ENCODE peak calls at places on chromosome 20, in seven cellular contexts. J is dorsolateral prefrontal cortex, Y is NCI-H2081, B is MM.1S, Q is osteocyte, C is mucosa of descending colon, O is pancreas. Z is an unnamed sample.

GRCh38 chr20:5078399-5078958 is 41.3 kb downstream of the PCNA start:
- DNase-seq in J (no peak), Y (no peak), B (peak; percentile 97), Q (no peak), C (peak; percentile 69), O (no peak), Z (peak; percentile 40)

GRCh38 chr20:11796041-11796440 is 121.7 kb upstream of the BTBD3 start:
- DNase-seq in J (no peak), Y (no peak), B (no peak), Q (no peak), C (no peak), O (no peak), Z (no peak)

GRCh38 chr20:15107952-15108351 is 770.5 kb upstream of the FLRT3 start:
- DNase-seq in J (no peak), Y (no peak), B (no peak), Q (no peak), C (no peak), O (no peak), Z (no peak)

GRCh38 chr20:47744803-47745202 is 40.5 kb downstream of the SULF2 start:
- DNase-seq in J (no peak), Y (no peak), B (no peak), Q (no peak), C (no peak), O (no peak), Z (no peak)

GRCh38 chr20:40634891-40635290 is 54.1 kb downstream of the MAFB start:
- DNase-seq in J (no peak), Y (no peak), B (no peak), Q (peak; percentile 11), C (no peak), O (no peak), Z (no peak)

GRCh38 chr20:37296371-37296770 is 6.9 kb downstream of the MANBAL start:
- DNase-seq in J (no peak), Y (no peak), B (no peak), Q (no peak), C (no peak), O (no peak), Z (no peak)

GRCh38 chr20:49391404-49392245 is 90.8 kb downstream of the KCNB1 start:
- DNase-seq in J (no peak), Y (no peak), B (no peak), Q (no peak), C (no peak), O (no peak), Z (no peak)

GRCh38 chr20:37475258-37475657 is 45.8 kb upstream of the NNAT start:
- DNase-seq in J (peak; percentile 58), Y (no peak), B (no peak), Q (no peak), C (no peak), O (no peak), Z (peak; percentile 61)

GRCh38 chr20:35615667-35616464 is at the start of gene SPAG4:
- DNase-seq in J (peak; percentile 91), Y (peak; percentile 98), B (peak; percentile 100), Q (peak; percentile 98), C (peak; percentile 100), O (peak; percentile 100), Z (peak; percentile 99)

GRCh38 chr20:63215101-63216040 is 560 bp downstream of the YTHDF1 start:
- DNase-seq in J (no peak), Y (peak; percentile 20), B (peak; percentile 8), Q (no peak), C (peak; percentile 59), O (peak; percentile 82), Z (no peak)

GRCh38 chr20:46013826-46014516 is 5.3 kb downstream of the MMP9 start:
- DNase-seq in J (no peak), Y (peak; percentile 79), B (peak; percentile 68), Q (no peak), C (peak; percentile 76), O (peak; percentile 84), Z (peak; percentile 43)

GRCh38 chr20:3094848-3095629 is 10.5 kb upstream of the AVP start:
- DNase-seq in J (no peak), Y (no peak), B (no peak), Q (no peak), C (no peak), O (no peak), Z (no peak)

GRCh38 chr20:25310921-25311728 is 63.2 kb downstream of the PYGB start:
- DNase-seq in J (peak; percentile 22), Y (no peak), B (peak; percentile 59), Q (no peak), C (peak; percentile 27), O (peak; percentile 18), Z (peak; percentile 7)

GRCh38 chr20:24425523-24425922 is 43.9 kb upstream of the SYNDIG1 start:
- DNase-seq in J (no peak), Y (no peak), B (no peak), Q (no peak), C (no peak), O (no peak), Z (no peak)

GRCh38 chr20:63566395-63567131 is 7.5 kb downstream of the HELZ2 start:
- DNase-seq in J (no peak), Y (no peak), B (no peak), Q (no peak), C (peak; percentile 38), O (peak; percentile 74), Z (no peak)

GRCh38 chr20:43292221-43292620 is 102.5 kb upstream of the PTPRT start:
- DNase-seq in J (no peak), Y (no peak), B (no peak), Q (no peak), C (no peak), O (no peak), Z (no peak)

GRCh38 chr20:50746138-50746940 is 15.0 kb downstream of the PARD6B start:
- DNase-seq in J (no peak), Y (no peak), B (no peak), Q (peak; percentile 13), C (no peak), O (no peak), Z (no peak)

GRCh38 chr20:36686944-36687343 is 40.9 kb upstream of the SLA2 start:
- DNase-seq in J (no peak), Y (no peak), B (no peak), Q (no peak), C (no peak), O (no peak), Z (no peak)

GRCh38 chr20:22686097-22686496 is 101.7 kb upstream of the FOXA2 start:
- DNase-seq in J (no peak), Y (peak; percentile 88), B (peak; percentile 42), Q (no peak), C (peak; percentile 56), O (no peak), Z (peak; percentile 32)

GRCh38 chr20:16106191-16106849 is 466.9 kb downstream of the KIF16B start:
- DNase-seq in J (no peak), Y (no peak), B (no peak), Q (no peak), C (no peak), O (no peak), Z (no peak)

GRCh38 chr20:55143605-55144004 is 668.2 kb downstream of the DOK5 start:
- DNase-seq in J (no peak), Y (no peak), B (no peak), Q (no peak), C (no peak), O (no peak), Z (no peak)

GRCh38 chr20:59040682-59041081 is 1.9 kb downstream of the PRELID3B start:
- DNase-seq in J (no peak), Y (no peak), B (no peak), Q (no peak), C (no peak), O (no peak), Z (no peak)

GRCh38 chr20:48333707-48334106 is 494.1 kb downstream of the PREX1 start:
- DNase-seq in J (no peak), Y (no peak), B (no peak), Q (no peak), C (no peak), O (no peak), Z (no peak)

GRCh38 chr20:58880994-58881752 is 28.7 kb downstream of the GNAS start:
- DNase-seq in J (no peak), Y (no peak), B (no peak), Q (peak; percentile 56), C (no peak), O (no peak), Z (no peak)

GRCh38 chr20:1946762-1947534 is 46.9 kb downstream of the PDYN start:
- DNase-seq in J (no peak), Y (peak; percentile 16), B (no peak), Q (no peak), C (no peak), O (no peak), Z (no peak)

GRCh38 chr20:2282181-2282580 is 13.6 kb upstream of the TGM3 start:
- DNase-seq in J (no peak), Y (no peak), B (no peak), Q (no peak), C (no peak), O (no peak), Z (no peak)

Z was measured in posterior cingulate gyrus.